ENCODE peak calls at places on chromosomes 2 and 18, in six cellular contexts. One of them, this sample, is unnamed.

GRCh38 chr2:54724150-54724559 is 693 bp downstream of the EML6 start:
- DNase-seq in transverse colon: no peak
- DNase-seq in body of pancreas: no peak
- DNase-seq in IMR-90: no peak
- DNase-seq in heart left ventricle: no peak
- DNase-seq in A549: no peak
- DNase-seq in this sample: no peak

GRCh38 chr18:31819106-31819924 is 58.6 kb upstream of the SLC25A52 start:
- DNase-seq in transverse colon: no peak
- DNase-seq in body of pancreas: no peak
- DNase-seq in IMR-90: peak
- DNase-seq in heart left ventricle: no peak
- DNase-seq in A549: peak
- DNase-seq in this sample: peak

GRCh38 chr18:13525381-13526029 is 200.9 kb downstream of the FAM210A start:
- DNase-seq in transverse colon: no peak
- DNase-seq in body of pancreas: no peak
- DNase-seq in IMR-90: no peak
- DNase-seq in heart left ventricle: no peak
- DNase-seq in A549: no peak
- DNase-seq in this sample: no peak

GRCh38 chr2:177419274-177419673 is 26.7 kb downstream of the AGPS start:
- DNase-seq in transverse colon: no peak
- DNase-seq in body of pancreas: no peak
- DNase-seq in IMR-90: peak
- DNase-seq in heart left ventricle: no peak
- DNase-seq in A549: no peak
- DNase-seq in this sample: no peak

GRCh38 chr2:191933307-191934105 is 86.6 kb upstream of the CAVIN2 start:
- DNase-seq in transverse colon: peak
- DNase-seq in body of pancreas: peak
- DNase-seq in IMR-90: peak
- DNase-seq in heart left ventricle: no peak
- DNase-seq in A549: no peak
- DNase-seq in this sample: no peak

GRCh38 chr18:2958819-2959298 is 54.1 kb downstream of the LPIN2 start:
- DNase-seq in transverse colon: no peak
- DNase-seq in body of pancreas: no peak
- DNase-seq in IMR-90: peak
- DNase-seq in heart left ventricle: no peak
- DNase-seq in A549: no peak
- DNase-seq in this sample: no peak

GRCh38 chr2:220147590-220147989 is 520.2 kb downstream of the SLC4A3 start:
- DNase-seq in transverse colon: no peak
- DNase-seq in body of pancreas: no peak
- DNase-seq in IMR-90: peak
- DNase-seq in heart left ventricle: no peak
- DNase-seq in A549: no peak
- DNase-seq in this sample: no peak

GRCh38 chr2:230757476-230757875 is 44.8 kb downstream of the CAB39 start:
- DNase-seq in transverse colon: no peak
- DNase-seq in body of pancreas: no peak
- DNase-seq in IMR-90: peak
- DNase-seq in heart left ventricle: no peak
- DNase-seq in A549: no peak
- DNase-seq in this sample: no peak

GRCh38 chr2:3128786-3129185 is 248.8 kb downstream of the EIPR1 start:
- DNase-seq in transverse colon: no peak
- DNase-seq in body of pancreas: no peak
- DNase-seq in IMR-90: no peak
- DNase-seq in heart left ventricle: no peak
- DNase-seq in A549: no peak
- DNase-seq in this sample: no peak

GRCh38 chr2:216548901-216549321 is 50.3 kb downstream of the RPL37A start:
- DNase-seq in transverse colon: no peak
- DNase-seq in body of pancreas: no peak
- DNase-seq in IMR-90: no peak
- DNase-seq in heart left ventricle: peak
- DNase-seq in A549: no peak
- DNase-seq in this sample: no peak

GRCh38 chr18:66013976-66014375 is 263.2 kb downstream of the CDH7 start:
- DNase-seq in transverse colon: no peak
- DNase-seq in body of pancreas: no peak
- DNase-seq in IMR-90: no peak
- DNase-seq in heart left ventricle: no peak
- DNase-seq in A549: no peak
- DNase-seq in this sample: no peak

GRCh38 chr2:237156131-237156856 is 70.6 kb downstream of the COPS8 start:
- DNase-seq in transverse colon: peak
- DNase-seq in body of pancreas: no peak
- DNase-seq in IMR-90: peak
- DNase-seq in heart left ventricle: peak
- DNase-seq in A549: no peak
- DNase-seq in this sample: peak

GRCh38 chr2:178479275-178479616 is 846 bp upstream of the FKBP7 start:
- DNase-seq in transverse colon: no peak
- DNase-seq in body of pancreas: no peak
- DNase-seq in IMR-90: no peak
- DNase-seq in heart left ventricle: no peak
- DNase-seq in A549: no peak
- DNase-seq in this sample: no peak

GRCh38 chr2:205462681-205463345 is 219.5 kb upstream of the NRP2 start:
- DNase-seq in transverse colon: no peak
- DNase-seq in body of pancreas: no peak
- DNase-seq in IMR-90: no peak
- DNase-seq in heart left ventricle: no peak
- DNase-seq in A549: no peak
- DNase-seq in this sample: no peak

GRCh38 chr2:238461491-238461890 is 34.8 kb downstream of the ASB1 start:
- DNase-seq in transverse colon: no peak
- DNase-seq in body of pancreas: no peak
- DNase-seq in IMR-90: no peak
- DNase-seq in heart left ventricle: no peak
- DNase-seq in A549: no peak
- DNase-seq in this sample: no peak

GRCh38 chr2:136129601-136130000 is 11.7 kb upstream of the CXCR4 start:
- DNase-seq in transverse colon: no peak
- DNase-seq in body of pancreas: no peak
- DNase-seq in IMR-90: no peak
- DNase-seq in heart left ventricle: no peak
- DNase-seq in A549: no peak
- DNase-seq in this sample: no peak
- TF ChIP-seq POLR2A in transverse colon: peak
- TF ChIP-seq POLR2A in body of pancreas: no peak
- TF ChIP-seq POLR2A in IMR-90: no peak
- TF ChIP-seq POLR2A in heart left ventricle: no peak
- TF ChIP-seq POLR2A in A549: no peak
- TF ChIP-seq POLR2A in this sample: no peak

DNA sequence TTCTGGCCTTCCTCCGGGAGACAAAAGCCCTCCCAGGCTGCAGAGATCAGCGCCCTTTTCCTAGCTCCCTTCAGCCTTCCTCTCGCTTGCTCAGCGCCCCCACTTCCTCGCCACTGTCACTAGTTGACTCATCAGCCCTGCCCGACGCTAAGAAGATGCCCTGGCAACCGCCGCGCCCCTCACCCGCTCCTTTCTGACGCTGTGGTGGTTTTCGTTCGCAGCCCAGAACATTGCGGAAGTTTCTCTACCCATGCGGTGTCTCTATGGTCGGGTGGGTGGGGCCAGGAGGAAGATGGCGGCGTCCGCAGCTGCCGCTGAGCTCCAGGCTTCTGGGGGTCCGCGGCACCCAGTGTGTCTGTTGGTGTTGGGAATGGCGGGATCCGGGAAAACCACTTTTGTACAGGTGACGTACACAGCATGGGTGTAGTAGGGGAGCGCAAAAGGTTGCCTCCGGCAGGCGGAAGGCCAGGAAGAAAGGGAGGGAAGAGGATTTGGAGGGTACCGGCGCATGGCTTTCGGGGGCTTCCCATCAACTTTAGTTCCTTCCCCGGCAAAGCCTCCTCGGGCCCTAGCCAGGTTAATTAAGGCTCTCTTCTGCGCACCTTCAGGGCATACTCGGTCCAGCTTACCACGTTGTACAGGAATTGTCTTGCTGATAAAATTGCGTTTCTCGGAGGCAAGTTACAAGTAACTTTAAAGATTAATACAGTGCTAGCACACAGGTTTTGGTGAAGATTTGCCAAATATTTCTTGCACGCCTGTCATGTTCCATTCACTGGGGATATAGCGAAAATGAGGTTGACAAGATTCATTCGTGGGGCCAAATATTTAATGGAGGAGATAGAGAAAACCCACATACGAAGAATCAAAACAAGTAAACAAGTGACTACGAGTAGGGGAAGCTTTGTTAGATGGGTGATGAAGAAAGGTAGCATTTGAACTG is at the start of the genes CCDC121 and GPN1:
- DNase-seq in transverse colon: peak
- DNase-seq in body of pancreas: peak
- DNase-seq in IMR-90: peak
- DNase-seq in heart left ventricle: peak
- DNase-seq in A549: peak
- DNase-seq in this sample: peak
- TF ChIP-seq POLR2A in transverse colon: peak
- TF ChIP-seq POLR2A in body of pancreas: peak
- TF ChIP-seq POLR2A in IMR-90: peak
- TF ChIP-seq POLR2A in heart left ventricle: no peak
- TF ChIP-seq POLR2A in A549: peak
- TF ChIP-seq POLR2A in this sample: peak

DNA sequence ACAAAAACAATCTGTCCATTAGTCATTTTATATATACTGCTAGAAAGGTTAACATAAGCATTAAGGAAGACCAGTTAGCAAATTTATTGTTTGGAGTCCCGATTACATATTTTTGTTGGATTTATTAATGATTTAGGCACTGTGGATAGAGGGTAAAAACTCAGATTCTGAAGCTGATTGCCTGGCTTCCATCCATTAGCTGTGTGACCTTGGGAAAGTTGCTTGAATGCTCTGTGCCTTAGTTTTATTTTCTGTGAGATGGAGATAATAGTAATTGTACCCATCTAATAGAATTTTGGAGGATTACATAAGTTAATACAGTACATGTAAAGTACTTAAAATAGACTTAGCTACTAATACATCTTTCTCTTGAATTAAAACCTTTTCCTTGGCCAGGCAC is 36.3 kb upstream of the NEMP2 start:
- DNase-seq in transverse colon: no peak
- DNase-seq in body of pancreas: no peak
- DNase-seq in IMR-90: no peak
- DNase-seq in heart left ventricle: no peak
- DNase-seq in A549: no peak
- DNase-seq in this sample: no peak
- TF ChIP-seq POLR2A in transverse colon: no peak
- TF ChIP-seq POLR2A in body of pancreas: no peak
- TF ChIP-seq POLR2A in IMR-90: no peak
- TF ChIP-seq POLR2A in heart left ventricle: no peak
- TF ChIP-seq POLR2A in A549: no peak
- TF ChIP-seq POLR2A in this sample: no peak

GRCh38 chr2:127852388-127852787 is 5.6 kb downstream of the POLR2D start:
- DNase-seq in transverse colon: no peak
- DNase-seq in body of pancreas: no peak
- DNase-seq in IMR-90: no peak
- DNase-seq in heart left ventricle: no peak
- DNase-seq in A549: no peak
- DNase-seq in this sample: no peak
- TF ChIP-seq POLR2A in transverse colon: no peak
- TF ChIP-seq POLR2A in body of pancreas: no peak
- TF ChIP-seq POLR2A in IMR-90: no peak
- TF ChIP-seq POLR2A in heart left ventricle: no peak
- TF ChIP-seq POLR2A in A549: no peak
- TF ChIP-seq POLR2A in this sample: no peak

This sample was measured in H54.